ENCODE peak calls at places on chromosome 19, in ten cellular contexts. W, D, N, V, G, C, U, R, L and Q are unnamed samples.

GRCh38 chr19:17889609-17890214 is 18.0 kb downstream of the SLC5A5 start:
- DNase-seq in L (peak; percentile 31), N (peak; percentile 59), G (no peak), R (no peak), D (no peak), W (no peak), C (peak; percentile 26), U (no peak), V (no peak), Q (no peak)

GRCh38 chr19:30367421-30367820 is 4.8 kb upstream of the ZNF536 start:
- DNase-seq in G (no peak), U (no peak), L (no peak), C (no peak), R (no peak), D (no peak), W (no peak), V (no peak), N (no peak), Q (no peak)

GRCh38 chr19:7729831-7730285 is 2.1 kb downstream of the CLEC4G start:
- DNase-seq in W (no peak), N (no peak), C (no peak), D (no peak), L (no peak), U (peak; percentile 34), G (no peak), V (no peak), R (peak; percentile 56), Q (no peak)

GRCh38 chr19:5988520-5989387 is 10.8 kb upstream of the RANBP3 start:
- DNase-seq in N (no peak), U (no peak), L (peak; percentile 10), C (no peak), R (peak; percentile 30), D (no peak), G (no peak), W (no peak), V (no peak), Q (no peak)

GRCh38 chr19:13978721-13979191 is 26.4 kb downstream of the DCAF15 start:
- DNase-seq in L (no peak), C (no peak), W (no peak), U (no peak), R (peak; percentile 72), D (no peak), N (no peak), G (no peak), V (no peak), Q (no peak)

GRCh38 chr19:31416548-31416947 is 67.3 kb upstream of the TSHZ3 start:
- DNase-seq in N (no peak), C (no peak), D (no peak), R (no peak), W (no peak), V (no peak), G (no peak), L (no peak), U (no peak), Q (no peak)

GRCh38 chr19:51480590-51480989 is 2.3 kb downstream of the CEACAM18 start:
- DNase-seq in V (no peak), L (peak; percentile 45), D (peak; percentile 11), C (no peak), U (no peak), N (no peak), R (no peak), G (no peak), W (no peak), Q (no peak)

GRCh38 chr19:33689886-33690285 is 68.1 kb downstream of the CHST8 start:
- DNase-seq in L (no peak), W (no peak), R (no peak), D (no peak), U (no peak), G (no peak), V (no peak), C (no peak), N (no peak), Q (no peak)

GRCh38 chr19:13460045-13460444 is 46.2 kb downstream of the CACNA1A start:
- DNase-seq in G (no peak), C (no peak), N (no peak), U (no peak), D (no peak), W (no peak), L (no peak), V (no peak), R (no peak), Q (no peak)

GRCh38 chr19:40461669-40462221 is 3.8 kb downstream of the BLVRB start:
- DNase-seq in D (no peak), C (no peak), N (no peak), R (no peak), V (peak; percentile 63), G (no peak), U (no peak), W (no peak), L (peak; percentile 23), Q (no peak)

GRCh38 chr19:16893686-16893990 is 4.8 kb downstream of the F2RL3 start:
- DNase-seq in L (no peak), C (no peak), W (no peak), N (no peak), V (no peak), G (no peak), U (no peak), R (no peak), D (no peak), Q (no peak)

GRCh38 chr19:36528921-36529518 is 949 bp upstream of the ZNF260 start:
- DNase-seq in C (no peak), W (no peak), G (no peak), L (no peak), R (peak; percentile 42), U (peak; percentile 25), D (no peak), N (no peak), V (no peak), Q (no peak)

GRCh38 chr19:40690699-40691420 is 409 bp upstream of the NUMBL start:
- DNase-seq in G (peak; percentile 87), U (peak; percentile 85), R (peak; percentile 93), V (peak; percentile 94), L (peak; percentile 76), W (peak; percentile 78), C (peak; percentile 93), D (peak; percentile 88), N (peak; percentile 97), Q (peak; percentile 71)

GRCh38 chr19:15323496-15324235 is 8.7 kb downstream of the BRD4 start:
- DNase-seq in V (peak; percentile 77), U (no peak), L (no peak), R (no peak), N (peak; percentile 23), D (no peak), C (peak; percentile 76), G (no peak), W (no peak), Q (no peak)

GRCh38 chr19:5448374-5448773 is 6.8 kb upstream of the ZNRF4 start:
- DNase-seq in V (no peak), R (peak; percentile 10), L (no peak), W (no peak), G (no peak), D (no peak), C (no peak), N (no peak), U (no peak), Q (no peak)

GRCh38 chr19:3056454-3057016 is 5.8 kb downstream of the TLE5 start:
- DNase-seq in V (no peak), G (no peak), W (no peak), D (no peak), C (no peak), R (no peak), L (no peak), N (no peak), U (no peak), Q (no peak)

GRCh38 chr19:2858864-2859263 is 8.3 kb upstream of the ZNF556 start:
- DNase-seq in G (no peak), N (no peak), R (no peak), W (no peak), V (no peak), L (no peak), U (no peak), C (no peak), D (no peak), Q (no peak)

GRCh38 chr19:47749326-47749725 is 4.0 kb downstream of the NOP53 start:
- DNase-seq in D (no peak), R (no peak), N (no peak), U (no peak), C (no peak), W (no peak), G (no peak), V (no peak), L (no peak), Q (no peak)

GRCh38 chr19:18419195-18419698 is at the start of gene SSBP4:
- DNase-seq in N (peak; percentile 81), G (no peak), V (peak; percentile 66), C (peak; percentile 76), L (peak; percentile 73), U (peak; percentile 58), W (peak; percentile 76), R (peak; percentile 90), D (peak; percentile 53), Q (no peak)

GRCh38 chr19:6828698-6829633 is 56.5 kb downstream of the VAV1 start:
- DNase-seq in D (peak; percentile 40), V (no peak), W (no peak), N (no peak), C (no peak), G (no peak), L (peak; percentile 13), R (peak; percentile 17), U (peak; percentile 44), Q (no peak)

GRCh38 chr19:45467456-45468158 is at the start of gene FOSB:
- DNase-seq in D (peak; percentile 89), W (peak; percentile 85), N (peak; percentile 95), U (peak; percentile 95), L (peak; percentile 92), G (peak; percentile 93), V (peak; percentile 94), C (peak; percentile 93), R (peak; percentile 96), Q (peak; percentile 78)